ENCODE peak calls at places on chromosomes 13 and 19, in eight cellular contexts. One of them, this sample, is unnamed. For H3K36me3, the result is how much of the 10 kb centered on the place peaks cover.

GRCh38 chr13:95536629-95537241 is 15.8 kb upstream of the CLDN10 start:
- DNase-seq in NT2/D1: no peak
- DNase-seq in GM23248: peak
- DNase-seq in tibial nerve: no peak
- DNase-seq in transverse colon: no peak
- DNase-seq in pancreas: peak
- DNase-seq in right lobe of liver: no peak
- DNase-seq in ovary: no peak
- DNase-seq in this sample: no peak

GRCh38 chr13:44692173-44692713 is 116.1 kb upstream of the TSC22D1 start:
- DNase-seq in NT2/D1: no peak
- DNase-seq in GM23248: no peak
- DNase-seq in tibial nerve: no peak
- DNase-seq in transverse colon: no peak
- DNase-seq in pancreas: no peak
- DNase-seq in right lobe of liver: no peak
- DNase-seq in ovary: no peak
- DNase-seq in this sample: no peak

GRCh38 chr13:28658796-28659610 is at the start of gene POMP:
- DNase-seq in NT2/D1: peak
- DNase-seq in GM23248: peak
- DNase-seq in tibial nerve: peak
- DNase-seq in transverse colon: peak
- DNase-seq in pancreas: peak
- DNase-seq in right lobe of liver: peak
- DNase-seq in ovary: peak
- DNase-seq in this sample: peak

GRCh38 chr19:11382898-11383705 is 1.0 kb downstream of the EPOR start:
- DNase-seq in NT2/D1: no peak
- DNase-seq in GM23248: peak
- DNase-seq in tibial nerve: no peak
- DNase-seq in transverse colon: peak
- DNase-seq in pancreas: peak
- DNase-seq in right lobe of liver: peak
- DNase-seq in ovary: peak
- DNase-seq in this sample: peak

GRCh38 chr19:12802267-12803106 is 618 bp downstream of the THSD8 start:
- DNase-seq in NT2/D1: no peak
- DNase-seq in GM23248: peak
- DNase-seq in tibial nerve: no peak
- DNase-seq in transverse colon: no peak
- DNase-seq in pancreas: peak
- DNase-seq in right lobe of liver: peak
- DNase-seq in ovary: no peak
- DNase-seq in this sample: no peak

GRCh38 chr19:10497371-10497770 is 5.8 kb downstream of the KEAP1 start:
- DNase-seq in NT2/D1: no peak
- DNase-seq in GM23248: no peak
- DNase-seq in tibial nerve: no peak
- DNase-seq in transverse colon: no peak
- DNase-seq in pancreas: no peak
- DNase-seq in right lobe of liver: no peak
- DNase-seq in ovary: no peak
- DNase-seq in this sample: no peak

GRCh38 chr13:83620535-83621220 is 261.6 kb downstream of the SLITRK1 start:
- DNase-seq in NT2/D1: no peak
- DNase-seq in GM23248: peak
- DNase-seq in tibial nerve: no peak
- DNase-seq in transverse colon: no peak
- DNase-seq in pancreas: no peak
- DNase-seq in right lobe of liver: no peak
- DNase-seq in ovary: no peak
- DNase-seq in this sample: no peak

GRCh38 chr13:73672492-73672891 is 461.7 kb downstream of the KLF12 start:
- DNase-seq in NT2/D1: no peak
- DNase-seq in GM23248: no peak
- DNase-seq in tibial nerve: no peak
- DNase-seq in transverse colon: no peak
- DNase-seq in pancreas: no peak
- DNase-seq in right lobe of liver: no peak
- DNase-seq in ovary: no peak
- DNase-seq in this sample: no peak

GRCh38 chr13:46165485-46166220 is 16.3 kb downstream of the LCP1 start:
- DNase-seq in NT2/D1: no peak
- DNase-seq in GM23248: no peak
- DNase-seq in tibial nerve: no peak
- DNase-seq in transverse colon: no peak
- DNase-seq in pancreas: no peak
- DNase-seq in right lobe of liver: no peak
- DNase-seq in ovary: no peak
- DNase-seq in this sample: no peak

GRCh38 chr19:52020506-52020905 is 7.7 kb downstream of the ZNF614 start:
- DNase-seq in NT2/D1: no peak
- DNase-seq in GM23248: no peak
- DNase-seq in tibial nerve: no peak
- DNase-seq in transverse colon: no peak
- DNase-seq in pancreas: no peak
- DNase-seq in right lobe of liver: no peak
- DNase-seq in ovary: no peak
- DNase-seq in this sample: no peak

GRCh38 chr19:16042533-16043085 is 33.7 kb upstream of the TPM4 start:
- DNase-seq in NT2/D1: no peak
- DNase-seq in GM23248: no peak
- DNase-seq in tibial nerve: no peak
- DNase-seq in transverse colon: no peak
- DNase-seq in pancreas: no peak
- DNase-seq in right lobe of liver: no peak
- DNase-seq in ovary: no peak
- DNase-seq in this sample: no peak

GRCh38 chr13:89903115-89903514 is 1444.4 kb upstream of the MIR17HG start:
- DNase-seq in NT2/D1: no peak
- DNase-seq in GM23248: no peak
- DNase-seq in tibial nerve: no peak
- DNase-seq in transverse colon: no peak
- DNase-seq in pancreas: no peak
- DNase-seq in right lobe of liver: no peak
- DNase-seq in ovary: no peak
- DNase-seq in this sample: no peak

GRCh38 chr13:97359181-97360057 is 74.5 kb upstream of the RAP2A start:
- DNase-seq in NT2/D1: peak
- DNase-seq in GM23248: peak
- DNase-seq in tibial nerve: peak
- DNase-seq in transverse colon: peak
- DNase-seq in pancreas: no peak
- DNase-seq in right lobe of liver: no peak
- DNase-seq in ovary: no peak
- DNase-seq in this sample: peak

GRCh38 chr13:25171517-25172302 is at the start of gene AMER2:
- DNase-seq in NT2/D1: no peak
- DNase-seq in GM23248: peak
- DNase-seq in tibial nerve: no peak
- DNase-seq in transverse colon: peak
- DNase-seq in pancreas: peak
- DNase-seq in right lobe of liver: no peak
- DNase-seq in ovary: peak
- DNase-seq in this sample: peak

GRCh38 chr19:52542984-52543664 is 15.7 kb downstream of the ZNF808 start:
- DNase-seq in NT2/D1: no peak
- DNase-seq in GM23248: no peak
- DNase-seq in tibial nerve: no peak
- DNase-seq in transverse colon: no peak
- DNase-seq in pancreas: no peak
- DNase-seq in right lobe of liver: no peak
- DNase-seq in ovary: no peak
- DNase-seq in this sample: no peak

GRCh38 chr13:112468069-112468468 is 91.9 kb downstream of the SPACA7 start:
- DNase-seq in NT2/D1: no peak
- DNase-seq in GM23248: no peak
- DNase-seq in tibial nerve: no peak
- DNase-seq in transverse colon: no peak
- DNase-seq in pancreas: no peak
- DNase-seq in right lobe of liver: no peak
- DNase-seq in ovary: no peak
- DNase-seq in this sample: no peak

GRCh38 chr19:46049597-46049996 is 8.8 kb upstream of the IGFL4 start:
- DNase-seq in NT2/D1: peak
- DNase-seq in GM23248: no peak
- DNase-seq in tibial nerve: no peak
- DNase-seq in transverse colon: no peak
- DNase-seq in pancreas: no peak
- DNase-seq in right lobe of liver: no peak
- DNase-seq in ovary: no peak
- DNase-seq in this sample: no peak

GRCh38 chr13:48575014-48575413 is 42.1 kb upstream of the RCBTB2 start:
- DNase-seq in NT2/D1: no peak
- DNase-seq in GM23248: no peak
- DNase-seq in tibial nerve: no peak
- DNase-seq in transverse colon: no peak
- DNase-seq in pancreas: no peak
- DNase-seq in right lobe of liver: no peak
- DNase-seq in ovary: no peak
- DNase-seq in this sample: no peak

GRCh38 chr13:31947506-31947905 is 84.1 kb upstream of the FRY start:
- DNase-seq in NT2/D1: no peak
- DNase-seq in GM23248: peak
- DNase-seq in tibial nerve: no peak
- DNase-seq in transverse colon: no peak
- DNase-seq in pancreas: no peak
- DNase-seq in right lobe of liver: no peak
- DNase-seq in ovary: no peak
- DNase-seq in this sample: no peak

GRCh38 chr19:3188627-3189596 is 3.2 kb downstream of the NCLN start:
- DNase-seq in NT2/D1: no peak
- DNase-seq in GM23248: no peak
- DNase-seq in tibial nerve: no peak
- DNase-seq in transverse colon: peak
- DNase-seq in pancreas: no peak
- DNase-seq in right lobe of liver: peak
- DNase-seq in ovary: no peak
- DNase-seq in this sample: no peak

GRCh38 chr19:3187662-3188511 is 2.2 kb downstream of the NCLN start:
- DNase-seq in NT2/D1: no peak
- DNase-seq in GM23248: no peak
- DNase-seq in tibial nerve: no peak
- DNase-seq in transverse colon: no peak
- DNase-seq in pancreas: no peak
- DNase-seq in right lobe of liver: no peak
- DNase-seq in ovary: no peak
- DNase-seq in this sample: no peak

GRCh38 chr19:3185482-3186376 is at the start of gene NCLN:
- DNase-seq in NT2/D1: peak
- DNase-seq in GM23248: peak
- DNase-seq in tibial nerve: peak
- DNase-seq in transverse colon: peak
- DNase-seq in pancreas: peak
- DNase-seq in right lobe of liver: peak
- DNase-seq in ovary: peak
- DNase-seq in this sample: peak

GRCh38 chr19:3186377-3186688 is 603 bp downstream of the NCLN start:
- DNase-seq in NT2/D1: no peak
- DNase-seq in GM23248: peak
- DNase-seq in tibial nerve: no peak
- DNase-seq in transverse colon: no peak
- DNase-seq in pancreas: no peak
- DNase-seq in right lobe of liver: no peak
- DNase-seq in ovary: peak
- DNase-seq in this sample: no peak

GRCh38 chr19:3186891-3187661 is 1.3 kb downstream of the NCLN start:
- DNase-seq in NT2/D1: no peak
- DNase-seq in GM23248: peak
- DNase-seq in tibial nerve: no peak
- DNase-seq in transverse colon: peak
- DNase-seq in pancreas: no peak
- DNase-seq in right lobe of liver: no peak
- DNase-seq in ovary: no peak
- DNase-seq in this sample: no peak
- H3K4me3 ChIP-seq in NT2/D1: peak
- H3K4me3 ChIP-seq in GM23248: peak
- H3K4me3 ChIP-seq in tibial nerve: peak
- H3K4me3 ChIP-seq in transverse colon: peak
- H3K4me3 ChIP-seq in pancreas: peak
- H3K4me3 ChIP-seq in right lobe of liver: peak
- H3K4me3 ChIP-seq in ovary: peak
- H3K4me3 ChIP-seq in this sample: peak

GRCh38 chr13:33135097-33135496 is 118.9 kb downstream of the KL start:
- DNase-seq in NT2/D1: no peak
- DNase-seq in GM23248: no peak
- DNase-seq in tibial nerve: no peak
- DNase-seq in transverse colon: no peak
- DNase-seq in pancreas: no peak
- DNase-seq in right lobe of liver: no peak
- DNase-seq in ovary: no peak
- DNase-seq in this sample: no peak

GRCh38 chr13:33138441-33138840 is 122.2 kb downstream of the KL start:
- DNase-seq in NT2/D1: no peak
- DNase-seq in GM23248: no peak
- DNase-seq in tibial nerve: no peak
- DNase-seq in transverse colon: no peak
- DNase-seq in pancreas: no peak
- DNase-seq in right lobe of liver: no peak
- DNase-seq in ovary: no peak
- DNase-seq in this sample: no peak

GRCh38 chr13:33137726-33138125 is 121.5 kb downstream of the KL start:
- DNase-seq in NT2/D1: no peak
- DNase-seq in GM23248: no peak
- DNase-seq in tibial nerve: no peak
- DNase-seq in transverse colon: no peak
- DNase-seq in pancreas: no peak
- DNase-seq in right lobe of liver: no peak
- DNase-seq in ovary: no peak
- DNase-seq in this sample: no peak

GRCh38 chr13:33140161-33140560 is 123.9 kb downstream of the KL start:
- DNase-seq in NT2/D1: no peak
- DNase-seq in GM23248: no peak
- DNase-seq in tibial nerve: no peak
- DNase-seq in transverse colon: no peak
- DNase-seq in pancreas: no peak
- DNase-seq in right lobe of liver: no peak
- DNase-seq in ovary: no peak
- DNase-seq in this sample: no peak

GRCh38 chr13:33139186-33139585 is 123.0 kb downstream of the KL start:
- DNase-seq in NT2/D1: no peak
- DNase-seq in GM23248: no peak
- DNase-seq in tibial nerve: peak
- DNase-seq in transverse colon: peak
- DNase-seq in pancreas: no peak
- DNase-seq in right lobe of liver: peak
- DNase-seq in ovary: no peak
- DNase-seq in this sample: no peak
- H3K36me3 ChIP-seq in NT2/D1: under half
- H3K36me3 ChIP-seq in GM23248: half or more
- H3K36me3 ChIP-seq in tibial nerve: under half
- H3K36me3 ChIP-seq in transverse colon: under half
- H3K36me3 ChIP-seq in pancreas: under half
- H3K36me3 ChIP-seq in right lobe of liver: under half
- H3K36me3 ChIP-seq in ovary: under half
- H3K36me3 ChIP-seq in this sample: under half

GRCh38 chr19:34269968-34270621 is 15.7 kb downstream of the GARRE1 start:
- DNase-seq in NT2/D1: no peak
- DNase-seq in GM23248: peak
- DNase-seq in tibial nerve: no peak
- DNase-seq in transverse colon: peak
- DNase-seq in pancreas: peak
- DNase-seq in right lobe of liver: peak
- DNase-seq in ovary: peak
- DNase-seq in this sample: no peak
- H3K4me3 ChIP-seq in NT2/D1: no peak
- H3K4me3 ChIP-seq in GM23248: peak
- H3K4me3 ChIP-seq in tibial nerve: no peak
- H3K4me3 ChIP-seq in transverse colon: no peak
- H3K4me3 ChIP-seq in pancreas: no peak
- H3K4me3 ChIP-seq in right lobe of liver: no peak
- H3K4me3 ChIP-seq in ovary: no peak
- H3K4me3 ChIP-seq in this sample: no peak

GRCh38 chr19:19679176-19680073 is 10.8 kb downstream of the ZNF101 start:
- DNase-seq in NT2/D1: no peak
- DNase-seq in GM23248: no peak
- DNase-seq in tibial nerve: no peak
- DNase-seq in transverse colon: no peak
- DNase-seq in pancreas: no peak
- DNase-seq in right lobe of liver: no peak
- DNase-seq in ovary: no peak
- DNase-seq in this sample: no peak
- H3K36me3 ChIP-seq in NT2/D1: half or more
- H3K36me3 ChIP-seq in GM23248: under half
- H3K36me3 ChIP-seq in tibial nerve: under half
- H3K36me3 ChIP-seq in transverse colon: half or more
- H3K36me3 ChIP-seq in pancreas: under half
- H3K36me3 ChIP-seq in right lobe of liver: under half
- H3K36me3 ChIP-seq in ovary: under half
- H3K36me3 ChIP-seq in this sample: half or more

This sample was measured in WERI-Rb-1.